ENCODE peak calls at places on chromosomes 5 and 9, in seven cellular contexts. L is H9, R is bronchial epithelial cell, T is brain microvascular endothelial cell, S is GM10248, N is hepatocyte, X is nephron progenitor cell. A is an unnamed sample.

GRCh38 chr5:95281211-95281610 is 3.7 kb downstream of the MCTP1 start:
- DNase-seq in L (peak; percentile 78), N (no peak), R (peak; percentile 19), S (no peak), T (peak; percentile 11), X (no peak), A (no peak)

GRCh38 chr9:100379862-100380261 is 27.1 kb upstream of the TEX10 start:
- DNase-seq in S (no peak), N (peak; percentile 21), R (peak; percentile 80), X (no peak), T (peak; percentile 78), L (no peak), A (no peak)

GRCh38 chr5:42005561-42006153 is 80.6 kb downstream of the FBXO4 start:
- DNase-seq in N (peak; percentile 45), L (no peak), S (peak; percentile 13), T (no peak), R (peak; percentile 36), X (no peak), A (peak; percentile 26)

GRCh38 chr5:173926359-173926758 is 38.2 kb downstream of the CPEB4 start:
- DNase-seq in R (peak; percentile 22), N (no peak), T (peak; percentile 38), X (no peak), L (no peak), S (no peak), A (no peak)

GRCh38 chr5:119355244-119355635 is 579 bp upstream of the TNFAIP8 start:
- DNase-seq in T (no peak), S (no peak), N (peak; percentile 46), X (no peak), L (peak; percentile 78), R (peak; percentile 80), A (no peak)

GRCh38 chr9:135990468-135991429 is 29.6 kb upstream of the UBAC1 start:
- DNase-seq in X (peak; percentile 67), T (no peak), S (peak; percentile 70), R (peak; percentile 3), N (peak; percentile 67), L (peak; percentile 78), A (peak; percentile 78)

GRCh38 chr5:56088967-56089829 is 94.4 kb upstream of the IL6ST start:
- DNase-seq in N (peak; percentile 61), T (peak; percentile 56), R (peak; percentile 75), L (no peak), X (no peak), S (peak; percentile 70), A (peak; percentile 71)

GRCh38 chr9:90991953-90992352 is 190.3 kb downstream of the SYK start:
- DNase-seq in T (no peak), N (no peak), R (no peak), X (no peak), L (no peak), S (no peak), A (no peak)

GRCh38 chr5:54229041-54229780 is 81.2 kb downstream of the ARL15 start:
- DNase-seq in R (peak; percentile 50), S (peak; percentile 51), T (peak; percentile 71), X (peak; percentile 81), N (peak; percentile 78), L (peak; percentile 61), A (peak; percentile 39)

GRCh38 chr5:110865400-110866094 is 126.7 kb downstream of the SLC25A46 start:
- DNase-seq in L (peak; percentile 73), S (peak; percentile 35), T (peak; percentile 48), N (peak; percentile 52), X (peak; percentile 45), R (peak; percentile 68), A (peak; percentile 39)

GRCh38 chr5:179404321-179405053 is 59.2 kb upstream of the ADAMTS2 start:
- DNase-seq in T (peak; percentile 32), L (peak; percentile 20), X (no peak), S (no peak), R (no peak), N (peak; percentile 37), A (no peak)

GRCh38 chr5:4189317-4189716 is 593.7 kb downstream of the IRX1 start:
- DNase-seq in S (no peak), X (no peak), L (no peak), R (no peak), N (no peak), T (no peak), A (no peak)

GRCh38 chr9:13688990-13689600 is 409.6 kb upstream of the MPDZ start:
- DNase-seq in N (peak; percentile 15), X (no peak), T (peak; percentile 21), L (no peak), R (peak; percentile 33), S (no peak), A (no peak)

GRCh38 chr5:180069589-180070247 is 1.8 kb downstream of the RNF130 start:
- DNase-seq in X (no peak), T (no peak), N (no peak), S (no peak), L (no peak), R (peak; percentile 18), A (no peak)

GRCh38 chr9:137294091-137294683 is 7.9 kb downstream of the NRARP start:
- DNase-seq in X (no peak), R (peak; percentile 77), L (peak; percentile 70), T (peak; percentile 57), S (no peak), N (peak; percentile 85), A (peak; percentile 71)

GRCh38 chr5:82018462-82018861 is 46.6 kb downstream of the ATG10 start:
- DNase-seq in X (no peak), R (no peak), S (no peak), N (peak; percentile 51), L (no peak), T (no peak), A (no peak)

GRCh38 chr5:1926071-1926440 is 43.3 kb upstream of the IRX4 start:
- DNase-seq in N (no peak), S (no peak), R (no peak), T (no peak), L (no peak), X (no peak), A (no peak)

GRCh38 chr9:135240871-135241311 is 153.4 kb downstream of the OLFM1 start:
- DNase-seq in T (no peak), L (no peak), R (no peak), N (no peak), X (no peak), S (no peak), A (no peak)

GRCh38 chr5:142841511-142842255 is 71.5 kb downstream of the ARHGAP26 start:
- DNase-seq in R (no peak), L (peak; percentile 69), N (no peak), X (no peak), S (no peak), T (no peak), A (no peak)

GRCh38 chr9:110047232-110047954 is 160.6 kb downstream of the C9orf152 start:
- DNase-seq in R (no peak), T (no peak), N (no peak), X (no peak), S (no peak), L (peak; percentile 67), A (no peak)

GRCh38 chr9:112193562-112194288 is 18.6 kb upstream of the SUSD1 start:
- DNase-seq in L (no peak), N (no peak), X (no peak), R (no peak), S (no peak), T (no peak), A (no peak)

DNA sequence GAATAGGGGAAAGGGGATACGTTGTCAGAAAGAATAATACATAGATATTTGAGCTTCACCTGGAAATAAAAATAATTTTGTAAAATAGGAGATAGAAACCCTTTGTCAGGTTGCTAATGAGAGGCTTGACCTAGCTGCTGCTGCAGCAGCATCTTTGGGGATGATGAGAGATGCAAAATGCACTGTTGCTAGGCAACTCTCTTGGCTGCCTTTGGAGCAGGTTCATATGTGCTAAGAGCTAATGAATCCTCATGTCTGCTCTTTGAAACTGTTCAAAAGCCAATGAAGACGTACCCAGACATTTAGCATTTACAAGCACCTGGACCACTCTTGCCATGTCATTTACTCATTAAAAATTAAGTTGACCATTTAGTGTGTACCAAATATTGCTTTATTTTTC is 121.7 kb downstream of the FOCAD start:
- DNase-seq in L (no peak), S (no peak), X (no peak), N (no peak), T (no peak), R (no peak), A (no peak)
- TF ChIP-seq CTCF in L (no peak), S (no peak), X (no peak), N (no peak), T (no peak), R (no peak), A (no peak)

GRCh38 chr9:127158995-127159801 is 36.8 kb upstream of the ANGPTL2 start:
- DNase-seq in X (no peak), S (no peak), N (peak; percentile 82), L (peak; percentile 60), T (peak; percentile 75), R (peak; percentile 33), A (no peak)
- TF ChIP-seq CTCF in X (no peak), S (no peak), N (peak; percentile 35), L (peak; percentile 58), T (peak; percentile 68), R (no peak), A (no peak)

GRCh38 chr9:128276008-128276573 is at the start of gene SWI5:
- DNase-seq in R (peak; percentile 96), L (peak; percentile 99), N (peak; percentile 100), X (peak; percentile 100), S (peak; percentile 100), T (peak; percentile 99), A (peak; percentile 100)

GRCh38 chr9:128274245-128274644 is 1.6 kb downstream of the GOLGA2 start:
- DNase-seq in R (no peak), X (no peak), L (no peak), T (no peak), S (no peak), N (no peak), A (no peak)

GRCh38 chr9:128276574-128277270 is 646 bp downstream of the SWI5 start:
- DNase-seq in L (peak; percentile 63), S (no peak), X (peak; percentile 33), T (no peak), R (peak; percentile 21), N (peak; percentile 67), A (no peak)

GRCh38 chr9:128271512-128271911 is 4.3 kb downstream of the GOLGA2 start:
- DNase-seq in S (no peak), T (no peak), N (no peak), L (no peak), X (no peak), R (no peak), A (no peak)

DNA sequence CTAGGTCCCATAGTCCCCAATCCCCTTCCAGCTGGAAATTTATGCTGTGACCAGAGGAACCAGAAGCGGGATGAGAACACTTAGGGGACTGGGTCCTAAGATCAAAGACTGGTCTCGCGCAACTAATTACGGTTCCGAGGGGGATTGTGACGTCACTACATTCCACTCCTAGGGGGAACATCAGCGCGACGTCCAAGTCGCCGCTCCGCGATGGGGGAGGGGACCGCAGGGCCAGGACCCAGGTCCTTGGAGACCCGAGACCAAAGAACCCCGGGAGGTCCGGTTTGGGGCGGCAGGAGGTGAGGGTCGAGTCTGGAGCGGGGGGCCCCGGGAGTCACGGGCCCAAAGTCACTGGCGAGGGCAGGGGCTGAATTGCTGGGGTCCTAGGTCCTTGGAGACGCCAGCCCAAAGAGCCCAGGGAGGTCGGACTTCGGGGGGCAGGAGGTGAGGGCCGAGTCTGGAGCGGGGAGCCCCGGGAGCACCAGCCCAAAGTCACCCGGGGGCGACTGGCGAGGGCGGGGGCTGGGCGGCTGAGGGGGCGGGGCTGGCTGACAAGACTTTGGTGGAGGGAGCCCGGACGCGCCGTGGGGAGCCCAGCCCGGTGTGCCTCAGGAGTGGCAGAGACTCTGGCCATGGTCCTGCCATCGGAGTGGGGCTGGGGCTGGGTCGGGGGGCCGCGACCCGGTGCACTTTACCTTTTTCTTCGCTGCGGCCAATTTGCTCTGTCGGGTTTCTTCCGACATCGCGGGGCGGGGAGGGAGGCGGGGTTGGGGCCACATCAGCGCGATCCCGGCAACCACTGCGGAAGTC is at the start of gene GOLGA2:
- DNase-seq in X (peak; percentile 66), N (peak; percentile 70), T (peak; percentile 54), L (peak; percentile 43), S (peak; percentile 84), R (peak; percentile 13), A (peak; percentile 84)
- TF ChIP-seq CTCF in X (no peak), N (no peak), T (no peak), L (no peak), S (no peak), R (no peak), A (no peak)

GRCh38 chr5:122300374-122300773 is 11.7 kb upstream of the SNCAIP start:
- DNase-seq in R (no peak), N (no peak), S (no peak), L (no peak), T (no peak), X (no peak), A (no peak)
- TF ChIP-seq CTCF in R (no peak), N (no peak), S (no peak), L (no peak), T (no peak), X (no peak), A (no peak)